ENCODE peak calls at places on chromosomes 12 and 14, in ten cellular contexts. E, T, Q, S, K, B, V, D, O and P are unnamed samples.

GRCh38 chr14:64293976-64294671 is at the start of gene ESR2:
- DNase-seq in E (peak; percentile 72), T (no peak), Q (no peak), S (peak; percentile 12), K (peak; percentile 67), B (peak; percentile 13), V (peak; percentile 30), D (peak; percentile 80), O (peak; percentile 40), P (no peak)

GRCh38 chr12:3726455-3726854 is 26.5 kb downstream of the CRACR2A start:
- DNase-seq in E (no peak), T (no peak), Q (no peak), S (no peak), K (no peak), B (no peak), V (no peak), D (no peak), O (no peak), P (no peak)

GRCh38 chr12:121792607-121793500 is 634 bp downstream of the RHOF start:
- DNase-seq in E (peak; percentile 74), T (no peak), Q (no peak), S (no peak), K (no peak), B (no peak), V (peak; percentile 62), D (peak; percentile 88), O (no peak), P (no peak)

GRCh38 chr14:54768501-54768900 is 134.1 kb downstream of the GCH1 start:
- DNase-seq in E (no peak), T (no peak), Q (no peak), S (no peak), K (no peak), B (no peak), V (no peak), D (no peak), O (peak; percentile 23), P (no peak)

GRCh38 chr14:103067231-103067954 is 10.0 kb upstream of the CDC42BPB start:
- DNase-seq in E (no peak), T (no peak), Q (peak; percentile 62), S (peak; percentile 81), K (peak; percentile 10), B (peak; percentile 79), V (no peak), D (peak; percentile 88), O (peak; percentile 48), P (peak; percentile 86)

GRCh38 chr12:113932411-113933196 is 33.5 kb downstream of the RBM19 start:
- DNase-seq in E (no peak), T (peak; percentile 87), Q (no peak), S (peak; percentile 26), K (peak; percentile 50), B (no peak), V (no peak), D (no peak), O (peak; percentile 21), P (no peak)

GRCh38 chr14:81162941-81163340 is 57.8 kb downstream of the GTF2A1 start:
- DNase-seq in E (no peak), T (no peak), Q (no peak), S (no peak), K (no peak), B (peak; percentile 40), V (no peak), D (no peak), O (no peak), P (no peak)

GRCh38 chr12:113244015-113244983 is 23.0 kb downstream of the TPCN1 start:
- DNase-seq in E (peak; percentile 88), T (peak; percentile 86), Q (peak; percentile 91), S (no peak), K (no peak), B (no peak), V (peak; percentile 76), D (peak; percentile 89), O (no peak), P (no peak)

GRCh38 chr12:92055877-92056276 is 89.8 kb downstream of the BTG1 start:
- DNase-seq in E (no peak), T (no peak), Q (no peak), S (no peak), K (no peak), B (no peak), V (no peak), D (no peak), O (no peak), P (no peak)

GRCh38 chr12:2376855-2377657 is 324.3 kb downstream of the CACNA1C start:
- DNase-seq in E (no peak), T (no peak), Q (peak; percentile 53), S (no peak), K (no peak), B (no peak), V (no peak), D (no peak), O (no peak), P (no peak)

GRCh38 chr12:124797321-124797720 is 66.3 kb downstream of the SCARB1 start:
- DNase-seq in E (no peak), T (no peak), Q (no peak), S (no peak), K (no peak), B (no peak), V (no peak), D (no peak), O (no peak), P (no peak)

DNA sequence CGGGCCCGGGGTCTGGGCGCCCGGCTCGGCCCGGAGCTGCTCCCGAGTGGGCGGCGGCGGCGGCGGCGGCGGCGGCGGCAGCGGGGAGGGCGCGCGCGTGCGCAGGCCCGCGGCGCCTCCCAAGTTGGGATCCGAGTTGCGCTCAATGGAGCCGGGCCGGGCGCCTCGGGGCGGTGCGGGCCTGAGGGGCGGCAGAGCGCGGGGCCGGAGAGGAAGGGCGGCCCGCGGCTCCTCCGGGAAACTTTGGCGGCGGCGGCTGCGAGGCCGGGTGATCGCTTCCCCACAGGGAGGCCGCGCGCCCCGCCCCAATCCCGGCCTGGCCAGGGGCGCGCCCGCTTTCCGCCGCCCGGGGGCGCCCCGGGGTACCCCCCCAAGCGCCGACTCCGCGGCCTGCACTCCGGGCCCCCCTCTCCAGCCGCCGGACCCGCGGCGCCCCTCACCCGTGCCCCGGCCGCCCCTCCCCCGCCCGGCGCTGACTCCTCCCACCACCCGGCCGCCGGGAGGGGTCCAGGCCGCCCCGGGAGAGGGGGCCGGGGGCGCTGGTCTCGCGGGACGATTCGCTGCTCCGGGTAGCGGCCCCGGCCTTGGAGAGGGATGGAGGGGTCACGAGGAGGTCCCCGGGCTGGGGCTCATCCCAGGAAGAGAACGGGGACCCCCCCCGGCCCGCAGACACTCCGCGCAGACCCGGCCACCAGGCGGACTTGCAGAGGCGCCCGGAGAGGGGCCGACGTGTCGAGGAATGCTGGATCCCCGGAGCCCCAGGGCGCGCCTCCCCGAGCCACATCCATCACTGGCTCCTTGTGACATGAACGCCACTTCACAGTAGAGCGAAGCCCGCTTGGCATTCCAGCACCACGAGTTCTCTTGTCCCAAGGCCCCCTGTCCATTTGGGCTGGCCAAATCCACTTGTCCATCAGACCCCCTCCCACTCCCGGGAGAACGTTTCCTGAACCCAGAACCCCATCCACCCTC is at the start of gene RILPL1:
- DNase-seq in E (peak; percentile 80), T (peak; percentile 40), Q (peak; percentile 68), S (peak; percentile 42), K (peak; percentile 45), B (peak; percentile 77), V (peak; percentile 56), D (peak; percentile 83), O (peak; percentile 49), P (no peak)
- TF ChIP-seq CTCF in E (no peak), T (peak; percentile 19), Q (peak; percentile 41), S (peak; percentile 17), K (peak; percentile 32), B (peak; percentile 63), V (peak; percentile 60), D (peak; percentile 4), O (peak; percentile 2), P (peak; percentile 37)

GRCh38 chr14:20712900-20713299 is 24.3 kb downstream of the ANG start:
- DNase-seq in E (no peak), T (no peak), Q (no peak), S (no peak), K (peak; percentile 15), B (no peak), V (no peak), D (no peak), O (no peak), P (no peak)

GRCh38 chr14:20711275-20712069 is 22.9 kb downstream of the ANG start:
- DNase-seq in E (no peak), T (no peak), Q (no peak), S (no peak), K (no peak), B (no peak), V (no peak), D (no peak), O (no peak), P (no peak)

GRCh38 chr14:20706657-20707355 is 18.2 kb downstream of the ANG start:
- DNase-seq in E (no peak), T (no peak), Q (no peak), S (no peak), K (peak; percentile 8), B (no peak), V (no peak), D (no peak), O (peak; percentile 4), P (no peak)

DNA sequence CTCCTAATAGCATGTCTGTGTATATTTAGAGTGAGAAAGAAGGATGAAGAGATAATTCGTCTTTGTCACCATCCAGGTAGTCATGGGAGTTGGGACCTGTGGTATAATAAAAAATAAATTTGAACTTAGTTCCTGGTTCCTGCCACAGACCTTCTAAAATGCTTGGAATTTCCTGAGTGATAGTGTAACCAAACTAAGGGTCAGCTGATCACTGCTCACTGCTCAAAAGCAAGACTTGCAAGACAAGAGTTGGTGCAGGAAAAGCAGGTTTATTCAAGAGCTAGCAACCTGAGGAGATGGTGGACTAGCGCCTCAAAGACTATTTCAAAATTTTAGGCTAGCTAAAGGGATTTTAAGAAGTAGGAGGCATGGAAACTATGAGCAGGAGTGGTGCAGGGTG is 19.1 kb downstream of the ANG start:
- DNase-seq in E (no peak), T (no peak), Q (no peak), S (peak; percentile 22), K (peak; percentile 44), B (peak; percentile 16), V (no peak), D (no peak), O (peak; percentile 47), P (no peak)
- H3K4me3 ChIP-seq in E (no peak overlapping the region), T (no peak overlapping the region), Q (no peak overlapping the region), S (no peak overlapping the region), K (no peak overlapping the region), B (no peak overlapping the region), V (no peak overlapping the region), D (no peak overlapping the region), O (no peak overlapping the region), P (no peak overlapping the region)

GRCh38 chr12:17954788-17955187 is 135.2 kb downstream of the RERGL start:
- DNase-seq in E (no peak), T (no peak), Q (no peak), S (no peak), K (peak; percentile 4), B (peak; percentile 23), V (no peak), D (no peak), O (no peak), P (peak; percentile 0)
- TF ChIP-seq CTCF in E (no peak), T (no peak), Q (no peak), S (peak; percentile 2), K (peak; percentile 3), B (no peak), V (no peak), D (no peak), O (no peak), P (peak; percentile 14)

DNA sequence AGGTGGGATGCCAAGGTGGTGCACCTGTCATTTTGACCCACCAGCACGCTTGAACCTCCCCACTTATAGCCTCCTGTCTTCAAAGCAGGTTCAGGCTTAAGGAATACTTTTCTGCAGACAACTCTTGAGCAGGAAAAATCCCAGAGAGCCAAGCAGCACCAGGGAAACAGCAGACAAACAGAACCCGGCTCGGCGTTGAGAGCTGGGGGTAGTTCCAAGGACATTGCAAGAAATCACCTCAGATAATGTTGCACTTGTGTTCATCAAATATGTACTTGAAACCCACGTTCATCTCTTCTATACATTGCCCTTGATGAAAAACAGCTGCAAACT is 203.6 kb downstream of the PPM1H start:
- DNase-seq in E (no peak), T (no peak), Q (no peak), S (peak; percentile 51), K (no peak), B (no peak), V (no peak), D (no peak), O (no peak), P (no peak)
- H3K4me3 ChIP-seq in E (no peak overlapping the region), T (no peak overlapping the region), Q (peak overlapping the region; percentile 54), S (peak overlapping the region; percentile 34), K (no peak overlapping the region), B (peak overlapping the region; percentile 0), V (peak overlapping the region; percentile 21), D (no peak overlapping the region), O (peak overlapping the region; percentile 7), P (no peak overlapping the region)